ENCODE peak calls at places on chromosomes 7 and 10, in eight cellular contexts. V is pancreas, E is body of pancreas, U is ovary, G is fibroblast of lung, S is thoracic aorta, O is mucosa of descending colon, Q is breast epithelium. B is an unnamed sample.

GRCh38 chr7:134480730-134481129 is 21.8 kb upstream of the AKR1B1 start:
- DNase-seq in V (no peak), U (no peak), O (no peak), E (no peak), S (no peak), Q (no peak), G (peak; percentile 49), B (no peak)

GRCh38 chr7:42046483-42046882 is 190.5 kb downstream of the GLI3 start:
- DNase-seq in G (no peak), O (no peak), Q (no peak), V (no peak), E (no peak), U (no peak), S (no peak), B (no peak)

GRCh38 chr10:3106908-3107425 is 39.6 kb downstream of the PFKP start:
- DNase-seq in G (no peak), Q (no peak), O (no peak), V (no peak), S (no peak), U (no peak), E (no peak), B (no peak)

GRCh38 chr7:130921391-130922180 is 187.6 kb upstream of the KLF14 start:
- DNase-seq in S (peak; percentile 54), V (no peak), U (peak; percentile 66), E (no peak), O (peak; percentile 73), Q (no peak), G (peak; percentile 89), B (peak; percentile 37)

GRCh38 chr10:94005050-94005449 is 11.3 kb downstream of the PLCE1 start:
- DNase-seq in E (no peak), U (no peak), Q (no peak), O (peak; percentile 85), V (no peak), G (no peak), S (no peak), B (no peak)

GRCh38 chr7:87083865-87084519 is 24.5 kb upstream of the ELAPOR2 start:
- DNase-seq in E (no peak), Q (no peak), U (no peak), G (no peak), O (no peak), V (no peak), S (no peak), B (no peak)

GRCh38 chr10:121077331-121077730 is 226.2 kb downstream of the WDR11 start:
- DNase-seq in V (no peak), O (no peak), E (no peak), U (no peak), G (no peak), Q (no peak), S (no peak), B (no peak)

GRCh38 chr7:56083150-56083785 is 9.5 kb downstream of the PHKG1 start:
- DNase-seq in Q (no peak), G (peak; percentile 43), O (no peak), S (no peak), V (peak; percentile 63), U (peak; percentile 73), E (peak; percentile 45), B (no peak)

GRCh38 chr10:79266543-79267312 is 80.5 kb upstream of the PPIF start:
- DNase-seq in E (no peak), V (no peak), U (no peak), Q (no peak), O (no peak), G (peak; percentile 89), S (peak; percentile 68), B (peak; percentile 32)

GRCh38 chr10:74650613-74651012 is 175.8 kb upstream of the KAT6B start:
- DNase-seq in V (no peak), O (no peak), Q (no peak), E (no peak), U (no peak), S (no peak), G (no peak), B (no peak)

GRCh38 chr7:117997862-117998825 is 124.9 kb upstream of the CTTNBP2 start:
- DNase-seq in S (no peak), O (no peak), V (no peak), Q (no peak), G (no peak), U (no peak), E (no peak), B (no peak)

GRCh38 chr10:70492786-70493659 is 14.5 kb downstream of the PALD1 start:
- DNase-seq in O (no peak), G (no peak), S (no peak), V (no peak), U (no peak), E (no peak), Q (no peak), B (no peak)

GRCh38 chr7:100894860-100895700 is 608 bp downstream of the ACHE start:
- DNase-seq in S (no peak), G (no peak), V (peak; percentile 77), U (peak; percentile 81), O (peak; percentile 67), Q (no peak), E (peak; percentile 58), B (no peak)

GRCh38 chr10:55374060-55374459 is 573.0 kb upstream of the PCDH15 start:
- DNase-seq in G (no peak), Q (no peak), V (no peak), S (no peak), O (no peak), U (no peak), E (no peak), B (no peak)

GRCh38 chr10:122348951-122349361 is 25.6 kb upstream of the PLEKHA1 start:
- DNase-seq in S (no peak), E (no peak), O (no peak), G (no peak), Q (no peak), V (no peak), U (no peak), B (no peak)

GRCh38 chr10:130027716-130028464 is 63.8 kb upstream of the EBF3 start:
- DNase-seq in U (no peak), V (peak; percentile 35), O (peak; percentile 5), Q (no peak), E (no peak), S (no peak), G (no peak), B (no peak)

GRCh38 chr7:106462365-106462859 is 177.6 kb upstream of the NAMPT start:
- DNase-seq in S (no peak), U (no peak), E (no peak), Q (no peak), G (peak; percentile 70), O (peak; percentile 51), V (no peak), B (no peak)

GRCh38 chr10:86295351-86295750 is 71.2 kb downstream of the GRID1 start:
- DNase-seq in O (no peak), S (no peak), G (no peak), U (no peak), E (no peak), V (no peak), Q (peak; percentile 14), B (no peak)

GRCh38 chr7:100157334-100158228 is 942 bp downstream of the TRAPPC14 start:
- DNase-seq in Q (no peak), O (no peak), G (peak; percentile 64), V (no peak), S (no peak), U (no peak), E (peak; percentile 39), B (no peak)

GRCh38 chr10:110382695-110383094 is 78.0 kb upstream of the SMNDC1 start:
- DNase-seq in G (no peak), Q (no peak), E (no peak), O (no peak), S (no peak), V (no peak), U (no peak), B (no peak)

GRCh38 chr10:12484945-12485805 is 135.8 kb downstream of the CAMK1D start:
- DNase-seq in V (peak; percentile 61), G (no peak), S (peak; percentile 10), E (peak; percentile 59), Q (no peak), O (peak; percentile 47), U (no peak), B (no peak)
- TF ChIP-seq CTCF in V (no peak), G (no peak), S (no peak), E (peak; percentile 56), Q (no peak), O (no peak), U (no peak), B (no peak)

GRCh38 chr10:131427253-131427652 is 115.7 kb upstream of the TCERG1L start:
- DNase-seq in G (no peak), V (no peak), S (no peak), Q (no peak), O (no peak), E (no peak), U (no peak), B (no peak)
- H3K9me3 ChIP-seq in G (no peaks in the 10 kb centered on the region), V (no peaks in the 10 kb centered on the region), S (no peaks in the 10 kb centered on the region), Q (no peaks in the 10 kb centered on the region), O (no peaks in the 10 kb centered on the region), E (no peaks in the 10 kb centered on the region), U (no peaks in the 10 kb centered on the region), B (no peaks in the 10 kb centered on the region)

GRCh38 chr10:60878224-60878623 is 65.8 kb downstream of the RHOBTB1 start:
- DNase-seq in Q (no peak), E (no peak), U (no peak), G (no peak), O (no peak), V (no peak), S (no peak), B (no peak)
- H3K4me1 ChIP-seq in Q (no peaks in the 10 kb centered on the region), E (peaks cover 11% of the 10 kb centered on the region), U (no peaks in the 10 kb centered on the region), G (no peaks in the 10 kb centered on the region), O (no peaks in the 10 kb centered on the region), V (peaks cover 9% of the 10 kb centered on the region), S (peaks cover 9% of the 10 kb centered on the region), B (no peaks in the 10 kb centered on the region)

GRCh38 chr10:14557573-14557972 is 217.1 kb downstream of the FAM107B start:
- DNase-seq in V (no peak), O (no peak), E (no peak), U (no peak), S (no peak), G (no peak), Q (no peak), B (no peak)

GRCh38 chr10:14555806-14556205 is 218.9 kb downstream of the FAM107B start:
- DNase-seq in E (no peak), S (no peak), G (no peak), V (no peak), O (no peak), Q (no peak), U (no peak), B (peak; percentile 59)

GRCh38 chr10:14554843-14555205 is 219.9 kb downstream of the FAM107B start:
- DNase-seq in U (no peak), S (no peak), G (no peak), V (no peak), O (no peak), Q (no peak), E (no peak), B (no peak)

GRCh38 chr10:14558025-14558424 is 216.7 kb downstream of the FAM107B start:
- DNase-seq in E (no peak), S (no peak), O (no peak), V (no peak), Q (no peak), U (no peak), G (no peak), B (no peak)

DNA sequence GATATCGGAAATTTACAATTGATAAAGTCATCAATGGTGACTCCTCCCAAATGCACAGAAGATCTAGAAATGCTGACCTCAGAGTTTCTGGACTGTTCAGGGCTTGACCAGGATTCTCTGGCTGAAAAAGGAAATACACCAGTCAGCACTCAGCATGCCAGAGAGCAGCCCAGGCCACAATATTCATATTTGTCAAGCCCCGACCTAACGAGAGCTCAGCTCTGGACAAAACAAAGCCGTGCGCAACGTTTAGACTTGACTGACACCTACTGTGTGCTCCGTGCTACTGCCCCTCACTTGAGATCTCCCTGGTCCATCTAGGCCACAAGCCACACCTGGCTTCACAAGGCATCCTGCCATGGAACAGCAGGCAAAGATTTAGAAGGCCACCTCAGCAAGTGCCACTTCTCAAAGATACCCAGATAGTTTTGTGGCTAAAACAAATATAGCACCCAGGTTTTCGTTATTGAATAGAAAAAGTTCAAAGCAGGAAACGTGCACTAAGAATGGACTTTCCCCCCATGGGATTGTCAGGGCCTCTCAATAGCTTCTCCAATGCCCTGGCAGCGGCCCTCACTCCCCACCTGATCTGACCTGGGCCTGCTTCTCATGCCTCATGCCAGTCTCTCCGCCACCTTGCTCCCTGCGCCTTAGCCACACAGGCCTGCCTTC is 218.3 kb downstream of the FAM107B start:
- DNase-seq in E (peak; percentile 46), U (no peak), Q (no peak), S (no peak), V (no peak), O (peak; percentile 42), G (peak; percentile 35), B (no peak)
- TF ChIP-seq CTCF in E (peak; percentile 22), U (no peak), Q (no peak), S (no peak), V (no peak), O (no peak), G (no peak), B (no peak)

B was measured in upper lobe of left lung.